ENCODE peak calls at places on chromosomes 5 and 9, in six cellular contexts. E is ELR, R is pons, D is NCI-H2081, K is ovary, U is activated gamma-delta T cell treated with Interleukin-2 at 50 U/mL for 16 hours. X is an unnamed sample.

GRCh38 chr9:22307013-22307711 is 139.5 kb upstream of the DMRTA1 start:
- DNase-seq in E (peak; percentile 82), R (peak; percentile 67), D (peak; percentile 62), K (no peak), U (no peak), X (no peak)

GRCh38 chr9:128293091-128293490 is 17.0 kb downstream of the SWI5 start:
- DNase-seq in E (no peak), R (no peak), D (no peak), K (no peak), U (no peak), X (no peak)

GRCh38 chr9:133488686-133489252 is 9.9 kb upstream of the SLC2A6 start:
- DNase-seq in E (no peak), R (no peak), D (no peak), K (no peak), U (no peak), X (no peak)

GRCh38 chr9:91844656-91845291 is 105.3 kb downstream of the ROR2 start:
- DNase-seq in E (no peak), R (no peak), D (no peak), K (no peak), U (no peak), X (no peak)

GRCh38 chr5:89417990-89418820 is 535.2 kb upstream of the MEF2C start:
- DNase-seq in E (no peak), R (no peak), D (no peak), K (no peak), U (no peak), X (no peak)

GRCh38 chr5:140106101-140106500 is 7.8 kb upstream of the PURA start:
- DNase-seq in E (no peak), R (no peak), D (no peak), K (no peak), U (no peak), X (no peak)

GRCh38 chr5:39131210-39132127 is 57.3 kb upstream of the RICTOR start:
- DNase-seq in E (no peak), R (peak; percentile 65), D (no peak), K (no peak), U (no peak), X (no peak)

GRCh38 chr5:169190860-169191259 is 110.1 kb downstream of the SLIT3 start:
- DNase-seq in E (no peak), R (no peak), D (no peak), K (no peak), U (no peak), X (no peak)

GRCh38 chr5:62650197-62650596 is 71.6 kb downstream of the LRRC70 start:
- DNase-seq in E (peak; percentile 11), R (no peak), D (no peak), K (no peak), U (no peak), X (no peak)

GRCh38 chr9:35164711-35165110 is 2.9 kb downstream of the UNC13B start:
- DNase-seq in E (peak; percentile 67), R (peak; percentile 4), D (no peak), K (no peak), U (no peak), X (no peak)

GRCh38 chr9:14393382-14393781 is 79.4 kb upstream of the NFIB start:
- DNase-seq in E (no peak), R (no peak), D (no peak), K (no peak), U (no peak), X (no peak)

GRCh38 chr9:137449931-137450537 is 8.9 kb upstream of the ENTPD8 start:
- DNase-seq in E (no peak), R (no peak), D (no peak), K (peak; percentile 26), U (peak; percentile 50), X (peak; percentile 43)

GRCh38 chr5:58860680-58861079 is 277.8 kb downstream of the RAB3C start:
- DNase-seq in E (no peak), R (no peak), D (no peak), K (no peak), U (no peak), X (no peak)

GRCh38 chr5:1555011-1555807 is 31.4 kb upstream of the LPCAT1 start:
- DNase-seq in E (peak; percentile 61), R (no peak), D (no peak), K (no peak), U (no peak), X (no peak)

GRCh38 chr5:150295172-150295611 is 5.6 kb upstream of the CAMK2A start:
- DNase-seq in E (peak; percentile 74), R (no peak), D (no peak), K (no peak), U (no peak), X (no peak)